ENCODE peak calls at places on chromosomes 16 and 17, in six cellular contexts. K, O, P, U, D and L are unnamed samples. For H3K9me3, the result is how much of the 10 kb centered on the place peaks cover.

GRCh38 chr16:27225536-27226360 is 22.4 kb downstream of the KDM8 start:
- DNase-seq in K (no peak), O (no peak), P (no peak), U (no peak), D (no peak), L (no peak)

GRCh38 chr17:17754719-17755686 is 73.7 kb downstream of the RAI1 start:
- DNase-seq in K (peak), O (no peak), P (no peak), U (no peak), D (no peak), L (no peak)

GRCh38 chr17:79791354-79792123 is 5.3 kb downstream of the CBX8 start:
- DNase-seq in K (peak), O (no peak), P (no peak), U (no peak), D (peak), L (no peak)

GRCh38 chr17:83118071-83118841 is 38.8 kb downstream of the METRNL start:
- DNase-seq in K (peak), O (no peak), P (no peak), U (no peak), D (no peak), L (no peak)

GRCh38 chr17:56834380-56835258 is 668 bp downstream of the DGKE start:
- DNase-seq in K (peak), O (peak), P (peak), U (peak), D (peak), L (peak)

GRCh38 chr16:19393226-19394074 is 24.2 kb upstream of the TMC5 start:
- DNase-seq in K (no peak), O (peak), P (no peak), U (no peak), D (no peak), L (no peak)

GRCh38 chr17:70124723-70125122 is 44.6 kb upstream of the KCNJ2 start:
- DNase-seq in K (no peak), O (no peak), P (no peak), U (no peak), D (no peak), L (no peak)

GRCh38 chr17:80632046-80632581 is 87.5 kb downstream of the RPTOR start:
- DNase-seq in K (no peak), O (no peak), P (no peak), U (no peak), D (no peak), L (no peak)

GRCh38 chr17:78307887-78308633 is 51.8 kb downstream of the SOCS3 start:
- DNase-seq in K (peak), O (no peak), P (no peak), U (no peak), D (peak), L (no peak)

GRCh38 chr17:27494192-27495091 is 38.2 kb downstream of the KSR1 start:
- DNase-seq in K (peak), O (peak), P (peak), U (peak), D (peak), L (no peak)

GRCh38 chr17:82915010-82915696 is 75.3 kb upstream of the ZNF750 start:
- DNase-seq in K (peak), O (no peak), P (no peak), U (no peak), D (no peak), L (no peak)

GRCh38 chr16:48885456-48885855 is 275.5 kb upstream of the N4BP1 start:
- DNase-seq in K (no peak), O (no peak), P (no peak), U (no peak), D (no peak), L (no peak)

DNA sequence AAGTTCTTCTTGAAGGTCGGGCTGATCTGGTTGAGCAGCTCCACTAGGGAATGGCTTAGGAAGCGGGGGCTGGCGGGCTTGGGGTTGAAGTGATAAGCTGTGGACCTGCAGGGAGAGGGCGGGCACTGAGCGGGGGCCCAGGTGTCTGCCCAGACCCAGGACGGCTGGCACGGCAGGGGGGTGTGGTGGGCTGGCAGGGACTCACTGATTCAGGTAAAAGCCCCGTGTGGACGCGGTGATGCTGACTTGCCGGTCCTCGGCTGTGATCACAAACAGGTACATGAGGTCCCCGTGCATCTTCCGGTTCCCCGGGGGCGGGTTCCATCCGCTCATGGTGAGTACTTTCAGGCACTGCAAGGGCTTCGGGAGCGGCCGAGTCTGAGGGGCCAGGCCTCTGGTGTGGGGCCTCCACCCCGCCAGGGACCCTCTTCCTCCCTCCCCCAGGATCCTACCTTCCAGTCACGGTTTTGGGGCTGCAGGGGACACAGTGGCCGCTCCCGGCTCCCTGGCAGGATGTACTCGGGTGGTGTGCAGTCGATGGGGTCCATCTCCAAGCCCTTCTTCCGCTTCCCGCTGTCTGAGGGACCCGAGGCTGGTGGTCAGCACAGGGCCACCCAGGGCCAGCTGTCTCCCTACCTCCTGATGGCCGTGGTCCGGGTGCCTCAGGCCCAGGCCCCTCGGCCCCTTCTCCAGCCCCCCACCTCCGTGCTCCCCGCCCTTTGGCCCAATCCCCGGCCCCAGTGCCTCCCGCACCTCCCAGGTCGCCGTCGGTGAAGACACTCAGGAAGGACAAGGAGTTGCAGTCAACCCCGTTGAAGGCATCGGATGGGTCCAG is 10.2 kb downstream of the CLUH start:
- DNase-seq in K (peak), O (no peak), P (peak), U (no peak), D (peak), L (no peak)
- H3K27ac ChIP-seq in K (no peak), O (no peak), P (peak), U (peak), D (no peak), L (no peak)

DNA sequence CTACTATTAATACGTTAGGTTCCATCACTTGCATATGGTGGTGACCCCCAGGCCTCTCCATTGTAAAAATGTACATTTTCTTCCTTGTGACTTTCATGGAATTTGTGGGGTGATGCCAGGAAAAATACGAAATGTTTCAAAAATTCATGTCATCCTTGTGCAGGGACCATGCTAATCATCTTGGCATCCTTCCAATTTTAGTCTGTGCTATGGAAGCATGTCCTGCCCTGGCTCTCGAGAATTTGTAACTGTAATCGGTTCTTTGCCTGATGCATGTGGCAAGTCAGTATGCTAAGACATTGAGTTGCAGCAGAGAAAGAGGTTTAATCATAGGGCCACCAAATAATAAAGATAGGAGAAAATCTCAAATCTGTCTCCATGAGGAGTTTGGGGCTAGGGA is 14.3 kb upstream of the GINS3 start:
- DNase-seq in K (no peak), O (no peak), P (no peak), U (no peak), D (no peak), L (no peak)
- H3K9me3 ChIP-seq in K (under half), O (under half), P (under half), U (under half), D (under half), L (under half)

GRCh38 chr16:11072420-11073153 is 128.2 kb downstream of the CLEC16A start:
- DNase-seq in K (no peak), O (no peak), P (no peak), U (no peak), D (no peak), L (no peak)

GRCh38 chr16:11071829-11072228 is 127.5 kb downstream of the CLEC16A start:
- DNase-seq in K (no peak), O (no peak), P (no peak), U (no peak), D (no peak), L (no peak)

GRCh38 chr16:11076259-11077018 is 132.1 kb downstream of the CLEC16A start:
- DNase-seq in K (no peak), O (no peak), P (peak), U (no peak), D (no peak), L (no peak)

GRCh38 chr16:11073407-11073806 is 129.0 kb downstream of the CLEC16A start:
- DNase-seq in K (no peak), O (no peak), P (no peak), U (no peak), D (no peak), L (no peak)

GRCh38 chr16:11075163-11075562 is 130.8 kb downstream of the CLEC16A start:
- DNase-seq in K (no peak), O (no peak), P (peak), U (no peak), D (no peak), L (no peak)
- H3K27ac ChIP-seq in K (no peak), O (no peak), P (no peak), U (no peak), D (no peak), L (no peak)

GRCh38 chr17:62984801-62985200 is 18.8 kb downstream of the TANC2 start:
- DNase-seq in K (no peak), O (no peak), P (no peak), U (no peak), D (no peak), L (no peak)
- H3K9me3 ChIP-seq in K (under half), O (under half), P (under half), U (under half), D (under half), L (under half)

GRCh38 chr16:16151315-16151714 is 72.0 kb downstream of the ABCC6 start:
- DNase-seq in K (peak), O (no peak), P (no peak), U (no peak), D (no peak), L (no peak)

GRCh38 chr16:16149710-16150116 is 73.6 kb downstream of the ABCC6 start:
- DNase-seq in K (no peak), O (no peak), P (no peak), U (no peak), D (no peak), L (no peak)

GRCh38 chr16:16150878-16151152 is 72.5 kb downstream of the ABCC6 start:
- DNase-seq in K (no peak), O (no peak), P (no peak), U (no peak), D (no peak), L (no peak)

GRCh38 chr16:16148755-16149154 is 74.5 kb downstream of the ABCC6 start:
- DNase-seq in K (peak), O (no peak), P (no peak), U (peak), D (no peak), L (no peak)

DNA sequence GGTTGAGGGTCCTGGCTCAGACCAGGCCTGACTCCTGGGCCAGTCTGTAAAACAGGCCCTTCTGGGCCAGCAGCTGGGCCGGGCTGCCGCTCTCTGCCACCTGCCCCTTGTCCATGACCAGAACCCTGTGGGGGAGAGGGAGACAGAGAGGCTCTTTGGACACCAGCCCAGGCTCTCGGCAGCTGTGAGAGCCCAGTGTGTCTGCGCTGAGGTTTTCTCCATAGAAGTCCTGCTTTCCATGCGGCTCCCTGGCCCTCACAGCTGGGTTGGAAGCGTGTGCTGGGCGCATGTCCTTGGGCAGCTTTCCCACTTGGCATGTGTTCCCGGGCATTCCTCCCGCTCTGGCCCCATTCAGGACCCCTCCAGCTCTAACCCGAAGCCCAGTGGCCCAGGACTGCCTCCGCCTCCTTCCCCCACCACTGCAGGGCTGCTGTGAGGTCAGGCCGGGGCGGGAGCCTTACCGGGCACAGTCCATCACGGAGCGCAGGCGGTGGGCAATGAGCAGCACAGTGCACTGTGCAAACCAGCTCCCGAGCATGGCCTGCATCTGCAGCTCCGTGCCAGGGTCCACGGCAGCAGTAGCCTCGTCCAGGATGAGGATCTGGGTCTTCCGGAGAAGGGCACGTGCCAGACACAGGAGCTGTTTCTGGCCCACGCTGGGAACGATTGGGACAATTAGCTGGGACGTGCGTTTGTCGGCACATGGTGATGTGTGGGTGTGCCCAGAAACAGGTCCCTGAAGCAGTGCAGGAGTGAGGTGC is 73.0 kb downstream of the ABCC6 start:
- DNase-seq in K (peak), O (no peak), P (peak), U (peak), D (peak), L (peak)
- H3K27ac ChIP-seq in K (peak), O (no peak), P (peak), U (peak), D (no peak), L (no peak)

GRCh38 chr17:16622540-16623277 is 30.9 kb downstream of the ZNF624 start:
- DNase-seq in K (no peak), O (no peak), P (no peak), U (no peak), D (no peak), L (no peak)
- H3K9me3 ChIP-seq in K (under half), O (half or more), P (under half), U (half or more), D (under half), L (half or more)

GRCh38 chr16:75216127-75216526 is 2.7 kb upstream of the CTRB1 start:
- DNase-seq in K (no peak), O (no peak), P (no peak), U (no peak), D (no peak), L (no peak)
- H3K27ac ChIP-seq in K (no peak), O (no peak), P (no peak), U (no peak), D (no peak), L (no peak)